ENCODE peak calls at places on chromosomes 6 and 20, in seven cellular contexts. U, O, K, P, M, J and L are unnamed samples.

GRCh38 chr6:130625825-130626500 is 201.2 kb upstream of the SMLR1 start:
- DNase-seq in M (no peak), U (no peak), O (no peak), K (no peak), P (no peak), J (peak), L (no peak)

GRCh38 chr20:8260837-8261241 is 128.8 kb downstream of the PLCB1 start:
- DNase-seq in K (peak), U (no peak), O (no peak), J (no peak), M (no peak), P (no peak), L (no peak)

GRCh38 chr6:45822269-45822812 is 193.3 kb downstream of the CLIC5 start:
- DNase-seq in U (no peak), K (no peak), J (no peak), M (no peak), O (no peak), P (no peak), L (no peak)

GRCh38 chr6:20906938-20907337 is 372.7 kb downstream of the CDKAL1 start:
- DNase-seq in U (no peak), P (no peak), K (no peak), J (no peak), O (no peak), M (no peak), L (no peak)

GRCh38 chr6:118029967-118030366 is 122.9 kb downstream of the SLC35F1 start:
- DNase-seq in M (no peak), O (no peak), K (no peak), J (no peak), P (no peak), U (no peak), L (no peak)

GRCh38 chr20:61127311-61128044 is 124.6 kb upstream of the CDH4 start:
- DNase-seq in J (no peak), M (no peak), O (no peak), U (no peak), P (no peak), K (no peak), L (no peak)

GRCh38 chr6:36679043-36679821 is 718 bp downstream of the CDKN1A start:
- DNase-seq in K (peak), O (peak), P (peak), J (peak), U (peak), M (peak), L (no peak)

GRCh38 chr6:84371681-84372080 is 144.2 kb upstream of the CEP162 start:
- DNase-seq in O (no peak), J (no peak), K (no peak), M (no peak), P (no peak), U (no peak), L (no peak)

GRCh38 chr6:28810655-28811053 is 113.1 kb downstream of the TRIM27 start:
- DNase-seq in M (no peak), J (no peak), U (no peak), O (no peak), P (no peak), K (no peak), L (no peak)

GRCh38 chr20:16537025-16537665 is 36.1 kb downstream of the KIF16B start:
- DNase-seq in U (no peak), P (no peak), M (no peak), O (no peak), J (no peak), K (no peak), L (no peak)

GRCh38 chr6:143099647-143100046 is 39.0 kb downstream of the AIG1 start:
- DNase-seq in J (no peak), O (no peak), K (no peak), M (no peak), U (no peak), P (no peak), L (no peak)

GRCh38 chr6:101429291-101429690 is 35.8 kb downstream of the GRIK2 start:
- DNase-seq in M (no peak), J (no peak), P (no peak), O (no peak), U (no peak), K (no peak), L (no peak)

GRCh38 chr6:3628143-3628840 is 123.2 kb downstream of the PXDC1 start:
- DNase-seq in P (no peak), U (peak), J (no peak), O (no peak), M (no peak), K (no peak), L (peak)

GRCh38 chr6:25062070-25062811 is 126.5 kb upstream of the RIPOR2 start:
- DNase-seq in P (no peak), O (no peak), K (no peak), J (no peak), M (no peak), U (no peak), L (no peak)

GRCh38 chr6:6684365-6684833 is 95.9 kb downstream of the LY86 start:
- DNase-seq in J (no peak), P (no peak), U (no peak), O (no peak), M (no peak), K (no peak), L (no peak)

GRCh38 chr6:44301782-44302564 is 11.2 kb downstream of the AARS2 start:
- DNase-seq in M (no peak), O (no peak), P (no peak), K (no peak), J (no peak), U (no peak), L (no peak)

GRCh38 chr6:99434702-99435530 is 9.8 kb upstream of the PNISR start:
- DNase-seq in O (no peak), U (no peak), K (no peak), P (no peak), J (peak), M (no peak), L (no peak)

GRCh38 chr6:26129656-26130055 is 42.4 kb downstream of the HFE start:
- DNase-seq in O (no peak), U (no peak), J (no peak), K (no peak), M (no peak), P (no peak), L (no peak)

GRCh38 chr20:46332373-46333135 is 24.3 kb upstream of the CDH22 start:
- DNase-seq in P (no peak), J (no peak), U (no peak), O (no peak), K (no peak), M (no peak), L (no peak)

GRCh38 chr6:152206072-152206818 is 398.8 kb downstream of the ESR1 start:
- DNase-seq in U (no peak), O (no peak), P (no peak), J (peak), M (no peak), K (peak), L (peak)

GRCh38 chr6:12490904-12491571 is 200.9 kb downstream of the EDN1 start:
- DNase-seq in U (no peak), J (peak), O (peak), K (no peak), M (no peak), P (no peak), L (no peak)

GRCh38 chr20:61210862-61211261 is 41.2 kb upstream of the CDH4 start:
- DNase-seq in M (no peak), P (no peak), K (no peak), J (no peak), U (no peak), O (no peak), L (no peak)

GRCh38 chr20:50405235-50405914 is 104.8 kb upstream of the PTPN1 start:
- DNase-seq in U (no peak), J (no peak), K (no peak), M (no peak), P (no peak), O (no peak), L (no peak)

GRCh38 chr6:17193376-17193775 is 87.8 kb upstream of the RBM24 start:
- DNase-seq in J (no peak), U (no peak), O (no peak), P (no peak), K (no peak), M (no peak), L (no peak)

GRCh38 chr6:53896237-53896636 is 101.4 kb downstream of the LRRC1 start:
- DNase-seq in M (no peak), P (no peak), J (no peak), U (no peak), K (no peak), O (no peak), L (no peak)

GRCh38 chr20:47576516-47577033 is 74.9 kb downstream of the NCOA3 start:
- DNase-seq in U (peak), J (peak), O (peak), P (peak), K (no peak), M (no peak), L (no peak)

GRCh38 chr20:23142162-23143050 is 56.3 kb upstream of the CD93 start:
- DNase-seq in O (no peak), P (peak), U (no peak), K (no peak), M (no peak), J (no peak), L (no peak)

GRCh38 chr6:35166160-35166919 is 25.2 kb upstream of the TCP11 start:
- DNase-seq in P (no peak), J (no peak), K (no peak), M (no peak), U (no peak), O (no peak), L (no peak)

GRCh38 chr6:169420912-169421543 is 167.4 kb upstream of the THBS2 start:
- DNase-seq in P (no peak), K (no peak), M (no peak), U (no peak), O (peak), J (peak), L (no peak)

GRCh38 chr20:4951299-4951698 is 50.0 kb downstream of the SLC23A2 start:
- DNase-seq in U (no peak), O (peak), M (no peak), J (peak), P (no peak), K (no peak), L (no peak)

GRCh38 chr20:58372836-58373235 is 16.2 kb upstream of the VAPB start:
- DNase-seq in J (peak), P (no peak), M (no peak), O (no peak), K (no peak), U (no peak), L (no peak)

GRCh38 chr20:1467355-1468116 is 887 bp upstream of the NSFL1C start:
- DNase-seq in J (peak), O (no peak), P (peak), M (no peak), K (no peak), U (peak), L (no peak)

GRCh38 chr20:62726276-62726675 is 17.6 kb downstream of the NTSR1 start:
- DNase-seq in U (no peak), K (no peak), J (no peak), M (no peak), O (no peak), P (peak), L (no peak)

GRCh38 chr20:38229376-38230252 is 30.9 kb downstream of the KIAA1755 start:
- DNase-seq in K (no peak), P (no peak), M (no peak), U (no peak), O (no peak), J (no peak), L (no peak)

GRCh38 chr6:106377061-106377540 is 16.6 kb downstream of the CRYBG1 start:
- DNase-seq in J (no peak), K (no peak), O (no peak), U (no peak), M (no peak), P (no peak), L (no peak)

GRCh38 chr6:16286151-16286522 is 47.8 kb downstream of the GMPR start:
- DNase-seq in O (peak), J (peak), M (no peak), U (no peak), P (no peak), K (no peak), L (no peak)

GRCh38 chr6:102853249-102853955 is 1459.9 kb downstream of the GRIK2 start:
- DNase-seq in K (no peak), M (no peak), O (no peak), P (no peak), J (peak), U (no peak), L (no peak)

GRCh38 chr6:118495639-118496296 is 52.3 kb upstream of the PLN start:
- DNase-seq in M (no peak), P (no peak), U (no peak), O (no peak), J (no peak), K (no peak), L (no peak)

GRCh38 chr6:85404497-85405174 is 45.2 kb upstream of the NT5E start:
- DNase-seq in P (no peak), U (no peak), J (peak), M (no peak), O (peak), K (no peak), L (no peak)

GRCh38 chr6:85402071-85402470 is 47.8 kb upstream of the NT5E start:
- DNase-seq in U (no peak), P (no peak), J (no peak), M (no peak), O (no peak), K (no peak), L (no peak)

GRCh38 chr6:85405175-85405852 is 44.6 kb upstream of the NT5E start:
- DNase-seq in K (no peak), J (peak), P (no peak), M (no peak), O (no peak), U (no peak), L (no peak)

GRCh38 chr6:85402922-85403321 is 47.0 kb upstream of the NT5E start:
- DNase-seq in K (no peak), U (no peak), M (no peak), P (no peak), J (no peak), O (no peak), L (no peak)

GRCh38 chr6:85403331-85404015 is 46.4 kb upstream of the NT5E start:
- DNase-seq in P (no peak), K (no peak), O (no peak), M (no peak), U (no peak), J (peak), L (no peak)
- H3K4me3 ChIP-seq in P (no peak), K (no peak), O (no peak), M (no peak), U (no peak), J (no peak), L (no peak)

GRCh38 chr20:6053776-6054688 is at the start of gene LRRN4:
- DNase-seq in P (no peak), K (no peak), J (peak), M (no peak), U (no peak), O (peak), L (no peak)

GRCh38 chr20:6051505-6051904 is 2.4 kb downstream of the LRRN4 start:
- DNase-seq in K (no peak), P (no peak), M (no peak), O (peak), U (no peak), J (peak), L (no peak)

GRCh38 chr20:6055161-6055783 is 1.4 kb upstream of the LRRN4 start:
- DNase-seq in K (no peak), J (no peak), M (no peak), U (no peak), P (no peak), O (no peak), L (no peak)

GRCh38 chr20:6055981-6056569 is 2.2 kb upstream of the LRRN4 start:
- DNase-seq in M (no peak), K (no peak), J (no peak), U (no peak), P (no peak), O (peak), L (no peak)

DNA sequence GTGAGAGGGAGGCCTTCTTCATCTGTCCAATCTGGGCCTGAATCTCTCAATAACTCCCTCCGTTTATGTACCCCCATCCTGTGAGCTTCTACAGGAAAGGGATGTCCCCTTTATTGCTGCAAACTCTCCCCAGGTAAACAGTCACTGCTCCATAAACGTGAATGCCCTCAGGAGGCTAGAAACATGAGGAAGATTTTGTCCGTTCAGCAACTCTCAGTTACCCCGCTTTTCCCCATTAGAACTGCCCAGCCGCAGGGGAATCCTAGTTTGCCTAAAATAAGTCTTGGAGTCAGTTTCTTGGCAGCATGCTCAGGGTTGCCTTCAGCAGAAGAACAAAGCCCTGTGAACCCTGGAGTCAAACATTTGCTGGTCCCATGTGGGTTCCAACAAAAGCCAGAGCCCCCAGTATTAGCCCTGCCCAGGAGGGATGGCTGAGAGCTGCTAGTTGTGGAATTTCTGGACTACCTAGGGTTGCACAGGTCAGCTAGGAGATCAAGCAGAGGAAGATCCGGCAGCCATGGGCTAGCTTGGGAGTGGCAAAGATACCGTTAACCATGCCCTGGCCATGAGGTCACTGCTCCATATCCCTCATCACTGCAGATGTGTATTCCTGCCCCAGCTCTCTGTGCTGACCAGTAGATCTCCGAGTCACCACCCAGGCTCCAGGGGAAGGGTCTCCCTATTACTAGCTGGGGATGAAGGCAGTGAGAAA is 640 bp downstream of the LRRN4 start:
- DNase-seq in U (no peak), M (no peak), O (no peak), P (no peak), J (no peak), K (no peak), L (no peak)
- H3K27ac ChIP-seq in U (no peak), M (no peak), O (no peak), P (peak), J (no peak), K (no peak), L (no peak)

DNA sequence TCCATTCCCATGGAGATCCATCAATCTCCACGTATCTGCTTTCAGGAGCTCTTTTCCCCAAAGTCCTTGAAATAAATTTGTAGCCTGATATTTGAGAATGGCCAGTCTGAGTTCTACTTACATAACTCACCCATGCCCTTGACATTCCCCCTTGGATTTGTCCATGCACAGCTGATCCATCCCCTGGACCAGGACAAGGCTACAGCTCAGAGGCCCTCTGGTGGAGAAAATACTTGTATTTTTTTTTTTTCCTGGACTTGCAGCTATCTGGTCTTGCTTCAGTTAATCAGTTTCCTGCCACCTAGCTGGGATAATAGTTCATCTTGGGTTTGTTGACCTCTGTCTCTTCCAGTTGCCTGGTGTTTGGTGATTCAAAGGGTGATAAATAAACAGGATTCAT is 467.6 kb downstream of the DHX35 start:
- DNase-seq in K (no peak), M (no peak), U (no peak), J (peak), P (no peak), O (no peak), L (no peak)
- TF ChIP-seq CTCF in K (peak), M (peak), U (no peak), J (peak), P (peak), O (peak), L (no peak)

GRCh38 chr6:114277220-114277619 is 65.6 kb downstream of the HS3ST5 start:
- DNase-seq in P (no peak), K (no peak), O (no peak), M (no peak), U (no peak), J (no peak), L (no peak)

GRCh38 chr6:114282268-114282667 is 60.6 kb downstream of the HS3ST5 start:
- DNase-seq in U (no peak), P (no peak), J (no peak), M (no peak), K (no peak), O (no peak), L (no peak)

GRCh38 chr6:114284281-114284680 is 58.5 kb downstream of the HS3ST5 start:
- DNase-seq in U (no peak), J (no peak), O (no peak), K (no peak), M (no peak), P (no peak), L (no peak)

GRCh38 chr6:114280239-114280982 is 62.4 kb downstream of the HS3ST5 start:
- DNase-seq in M (no peak), U (no peak), O (no peak), J (no peak), P (no peak), K (no peak), L (no peak)

GRCh38 chr6:114281496-114281895 is 61.3 kb downstream of the HS3ST5 start:
- DNase-seq in P (no peak), J (no peak), O (no peak), K (no peak), M (no peak), U (no peak), L (no peak)
- H3K4me3 ChIP-seq in P (no peak), J (no peak), O (no peak), K (no peak), M (no peak), U (no peak), L (no peak)